ENCODE peak calls at places on chromosomes 2 and 18, in seven cellular contexts. K is dorsolateral prefrontal cortex, T is endodermal cell, G is astrocyte of the spinal cord, H is left lung, E is lower leg skin, L is BE2C. D is an unnamed sample.

GRCh38 chr2:215612770-215613169 is 176.9 kb upstream of the FN1 start:
- DNase-seq in K (no peak), T (no peak), G (peak), H (no peak), E (no peak), L (no peak), D (no peak)

GRCh38 chr2:207682557-207682956 is 28.9 kb upstream of the CCNYL1 start:
- DNase-seq in K (no peak), T (no peak), G (no peak), H (no peak), E (no peak), L (no peak), D (no peak)

GRCh38 chr2:231535961-231536360 is 5.7 kb upstream of the NMUR1 start:
- DNase-seq in K (no peak), T (peak), G (no peak), H (no peak), E (no peak), L (no peak), D (no peak)

GRCh38 chr2:101830555-101830954 is 133.0 kb downstream of the MAP4K4 start:
- DNase-seq in K (no peak), T (no peak), G (peak), H (no peak), E (no peak), L (no peak), D (no peak)

GRCh38 chr18:13681701-13682100 is 44.7 kb downstream of the FAM210A start:
- DNase-seq in K (no peak), T (no peak), G (no peak), H (no peak), E (no peak), L (no peak), D (no peak)

GRCh38 chr2:216171043-216171442 is 61.9 kb downstream of the XRCC5 start:
- DNase-seq in K (no peak), T (no peak), G (no peak), H (no peak), E (no peak), L (no peak), D (no peak)

GRCh38 chr2:50535971-50536759 is 495.8 kb downstream of the NRXN1 start:
- DNase-seq in K (no peak), T (no peak), G (peak), H (no peak), E (no peak), L (peak), D (no peak)

GRCh38 chr2:224968051-224968450 is 74.2 kb downstream of the DOCK10 start:
- DNase-seq in K (no peak), T (no peak), G (peak), H (no peak), E (no peak), L (no peak), D (no peak)

GRCh38 chr2:10163498-10164486 is 41.3 kb downstream of the RRM2 start:
- DNase-seq in K (no peak), T (no peak), G (no peak), H (no peak), E (no peak), L (no peak), D (no peak)

GRCh38 chr2:19035238-19035637 is 323.2 kb downstream of the OSR1 start:
- DNase-seq in K (no peak), T (no peak), G (peak), H (no peak), E (peak), L (no peak), D (no peak)

GRCh38 chr2:64017811-64018714 is 1.2 kb downstream of the VPS54 start:
- DNase-seq in K (no peak), T (no peak), G (peak), H (no peak), E (no peak), L (peak), D (no peak)

GRCh38 chr2:149221898-149222297 is 108.5 kb upstream of the LYPD6 start:
- DNase-seq in K (no peak), T (no peak), G (no peak), H (no peak), E (no peak), L (no peak), D (no peak)

DNA sequence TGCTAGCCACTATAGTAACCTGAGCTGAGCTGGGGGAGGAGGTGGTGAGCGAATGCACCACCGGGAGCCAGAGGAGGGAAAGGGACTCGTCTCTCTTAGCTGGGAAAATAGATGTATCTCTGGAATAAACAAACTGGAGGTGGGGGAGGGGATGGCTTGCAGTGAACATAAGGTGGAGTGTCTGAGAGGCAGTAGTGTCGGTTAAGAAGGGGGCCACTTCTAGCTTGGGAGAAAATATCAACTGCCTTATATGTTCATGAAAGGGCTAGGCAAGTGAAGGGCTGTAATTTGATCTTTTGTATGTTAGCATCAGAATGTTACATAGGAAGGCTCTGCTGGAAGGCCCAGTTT is 2.2 kb downstream of the SETBP1 start:
- DNase-seq in K (no peak), T (peak), G (peak), H (no peak), E (no peak), L (no peak), D (no peak)
- H3K4me3 ChIP-seq in K (peak), T (peak), G (peak), H (peak), E (no peak), L (no peak), D (peak)

GRCh38 chr2:68222287-68222686 is 30.0 kb downstream of the PPP3R1 start:
- DNase-seq in K (no peak), T (no peak), G (no peak), H (no peak), E (no peak), L (peak), D (no peak)

GRCh38 chr2:68225119-68225632 is 27.2 kb downstream of the PPP3R1 start:
- DNase-seq in K (no peak), T (peak), G (no peak), H (peak), E (peak), L (peak), D (no peak)

GRCh38 chr2:68217729-68218128 is 34.6 kb downstream of the PPP3R1 start:
- DNase-seq in K (no peak), T (no peak), G (no peak), H (no peak), E (no peak), L (no peak), D (no peak)

GRCh38 chr2:68218343-68218901 is 33.9 kb downstream of the PPP3R1 start:
- DNase-seq in K (no peak), T (no peak), G (no peak), H (no peak), E (no peak), L (no peak), D (no peak)

DNA sequence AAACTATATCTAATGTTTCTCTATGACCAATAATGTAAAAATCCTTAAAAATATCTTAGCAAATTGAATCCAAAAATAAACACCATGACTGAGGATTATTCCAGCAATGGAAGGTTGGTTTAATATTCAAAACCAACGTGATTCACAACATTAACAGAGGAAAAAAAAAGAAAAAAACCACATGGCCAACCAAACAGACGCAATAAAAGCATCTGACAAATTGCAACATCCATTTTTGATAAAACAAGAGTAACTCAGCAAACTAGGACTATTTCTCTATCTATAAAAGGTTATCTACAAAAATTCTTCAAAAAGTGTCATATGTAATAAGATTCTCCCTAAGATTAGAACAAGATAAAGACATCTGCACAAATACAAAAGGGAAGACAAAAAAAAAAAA is 28.9 kb downstream of the PPP3R1 start:
- DNase-seq in K (no peak), T (no peak), G (no peak), H (no peak), E (no peak), L (no peak), D (no peak)
- TF ChIP-seq CTCF in K (no peak), T (no peak), G (no peak), H (no peak), E (no peak), L (no peak), D (no peak)

GRCh38 chr18:8667846-8668245 is 37.5 kb upstream of the MTCL1 start:
- DNase-seq in K (no peak), T (no peak), G (peak), H (no peak), E (no peak), L (no peak), D (no peak)

GRCh38 chr18:8675057-8675456 is 30.3 kb upstream of the MTCL1 start:
- DNase-seq in K (no peak), T (no peak), G (no peak), H (no peak), E (no peak), L (no peak), D (no peak)

GRCh38 chr18:8668381-8668780 is 37.0 kb upstream of the MTCL1 start:
- DNase-seq in K (no peak), T (no peak), G (no peak), H (no peak), E (no peak), L (no peak), D (no peak)

GRCh38 chr18:8669571-8669970 is 35.8 kb upstream of the MTCL1 start:
- DNase-seq in K (no peak), T (no peak), G (no peak), H (no peak), E (no peak), L (no peak), D (no peak)

DNA sequence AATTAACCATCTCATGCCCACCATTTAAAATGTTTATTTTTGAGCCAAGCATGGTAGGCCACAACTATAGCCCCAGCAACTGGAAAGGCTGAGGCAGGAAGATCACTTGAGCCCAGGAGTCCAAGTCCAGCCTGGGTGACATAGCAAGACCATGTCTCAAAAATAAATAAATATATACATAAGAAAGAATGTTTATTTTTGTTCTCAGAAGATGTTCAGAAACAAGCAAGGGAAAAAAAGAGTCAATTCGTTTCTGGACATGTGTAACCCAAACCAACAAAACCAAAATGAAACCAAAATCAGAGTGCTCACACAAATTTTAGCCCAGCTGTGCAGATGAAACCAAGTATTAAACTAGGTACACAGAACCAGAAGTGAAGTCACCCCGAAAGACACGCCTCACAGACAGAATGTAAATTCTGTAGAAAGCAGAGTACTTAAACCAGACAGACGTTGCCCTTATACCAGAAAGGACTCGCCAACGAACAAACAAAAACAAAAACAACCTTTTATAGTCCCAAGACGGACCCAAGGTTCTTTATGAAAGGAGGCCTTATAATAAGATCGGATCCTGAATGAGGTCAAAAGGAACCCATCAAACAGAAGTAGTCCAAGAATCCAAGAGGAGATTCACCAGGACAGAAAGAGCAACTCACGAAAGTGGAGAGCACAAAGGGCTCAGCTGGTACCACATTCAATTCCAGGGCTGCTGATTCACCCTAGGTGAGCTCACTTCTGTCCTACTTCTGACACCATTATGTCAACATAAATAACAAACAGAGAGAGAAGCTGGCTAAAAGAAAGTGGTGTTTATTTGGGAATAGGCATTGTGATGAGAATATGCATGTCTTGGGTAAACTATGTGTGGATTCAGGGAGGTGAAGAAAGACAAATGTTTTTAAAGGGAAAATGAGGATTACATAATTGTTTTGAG is 31.8 kb upstream of the MTCL1 start:
- DNase-seq in K (no peak), T (no peak), G (no peak), H (no peak), E (no peak), L (no peak), D (no peak)
- H3K4me3 ChIP-seq in K (no peak), T (no peak), G (no peak), H (no peak), E (no peak), L (no peak), D (no peak)

GRCh38 chr2:32721376-32721775 is 93.5 kb downstream of the TTC27 start:
- DNase-seq in K (no peak), T (no peak), G (no peak), H (no peak), E (no peak), L (no peak), D (no peak)
- TF ChIP-seq CTCF in K (no peak), T (no peak), G (no peak), H (no peak), E (no peak), L (no peak), D (no peak)

DNA sequence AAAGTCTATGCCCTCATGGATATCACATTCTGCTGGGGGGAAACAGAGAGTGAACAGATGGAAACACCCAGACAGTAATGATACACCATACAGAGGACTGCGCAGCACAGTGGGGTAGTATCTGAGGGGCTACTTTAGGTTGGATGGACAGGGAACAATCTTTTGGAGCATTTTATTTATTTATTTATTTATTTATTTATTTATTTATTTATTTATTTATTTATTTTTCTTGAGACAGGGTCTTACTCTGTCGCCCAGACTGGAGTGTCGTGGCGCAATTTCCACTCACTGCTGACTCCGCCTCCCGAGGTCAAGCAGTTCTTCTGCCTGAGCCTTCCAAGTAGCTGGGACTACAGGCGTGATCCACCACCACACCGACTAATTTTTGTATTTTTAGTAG is 89.2 kb downstream of the TGOLN2 start:
- DNase-seq in K (no peak), T (no peak), G (no peak), H (no peak), E (no peak), L (no peak), D (no peak)
- H3K4me3 ChIP-seq in K (no peak), T (peak), G (no peak), H (no peak), E (no peak), L (no peak), D (peak)

DNA sequence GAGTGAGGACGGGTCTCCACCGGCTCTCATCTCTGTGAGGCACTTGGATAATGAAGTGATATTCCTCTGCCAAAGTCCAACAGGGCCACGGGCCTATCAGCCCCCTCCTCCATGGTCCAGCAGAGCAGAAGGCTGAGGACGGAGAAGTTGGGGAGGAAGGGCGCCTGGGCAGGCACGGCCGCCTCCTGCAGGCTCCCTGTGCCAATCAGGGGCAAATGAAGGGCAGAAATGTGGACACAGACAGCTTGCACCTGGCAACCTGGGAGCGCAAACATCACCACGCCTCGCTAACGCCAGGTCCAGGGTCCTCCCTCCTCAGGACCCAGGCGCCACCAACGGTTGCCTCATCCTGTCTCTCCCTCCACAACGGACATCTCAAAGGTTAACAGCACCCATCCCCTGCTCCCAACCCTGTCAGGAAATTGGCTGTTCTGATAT is 24.3 kb downstream of the SMAD7 start:
- DNase-seq in K (no peak), T (no peak), G (no peak), H (no peak), E (no peak), L (no peak), D (no peak)
- TF ChIP-seq CTCF in K (no peak), T (no peak), G (no peak), H (no peak), E (no peak), L (no peak), D (no peak)

GRCh38 chr2:163469561-163469962 is 266.2 kb downstream of the FIGN start:
- DNase-seq in K (no peak), T (no peak), G (peak), H (no peak), E (no peak), L (no peak), D (no peak)
- H3K4me3 ChIP-seq in K (no peak), T (no peak), G (no peak), H (no peak), E (no peak), L (no peak), D (no peak)